ENCODE peak calls at places on chromosome 17, in ten cellular contexts. N is activated CD8-positive, alpha-beta memory T cell treated with anti-CD3 and anti-CD28 coated beads for 4 hours; I is Right ventricle myocardium inferior; L is NCI-H1092; B is activated T-helper 1 cell treated with Interleukin-2 at 50 U/mL for 16 hours; G is dermis microvascular lymphatic vessel endothelial cell; U is choroid plexus epithelial cell; P is stimulated activated naive CD8-positive, alpha-beta T cell treated with anti-CD3 and anti-CD28 coated beads, Interleukin-15, Interleukin-2, amounts not matched to agents 100 U/mL and 50 U/mL, for 24 hours; V is SK-N-MC; C is stromal cell of bone marrow. D is an unnamed sample.

GRCh38 chr17:82317394-82318168 is at the start of gene CD7:
- DNase-seq in B (peak), V (no peak), N (peak), G (no peak), P (peak), U (no peak), L (no peak), I (no peak), C (no peak), D (no peak)

GRCh38 chr17:81868674-81869220 is 2.4 kb downstream of the ARHGDIA start:
- DNase-seq in P (peak), U (peak), L (no peak), G (no peak), V (no peak), I (no peak), C (peak), B (no peak), N (no peak), D (peak)

GRCh38 chr17:1153795-1154546 is 25.8 kb downstream of the ABR start:
- DNase-seq in B (no peak), I (peak), C (peak), N (no peak), P (no peak), G (no peak), U (peak), L (peak), V (no peak), D (no peak)

GRCh38 chr17:79651751-79652150 is 40.9 kb upstream of the RBFOX3 start:
- DNase-seq in P (no peak), G (no peak), V (no peak), I (no peak), C (no peak), N (no peak), U (no peak), L (no peak), B (no peak), D (no peak)

GRCh38 chr17:42276359-42276608 is at the start of gene STAT5B:
- DNase-seq in B (peak), C (peak), P (peak), V (no peak), L (peak), U (peak), N (peak), G (no peak), I (peak), D (peak)

GRCh38 chr17:77489239-77489897 is 348.6 kb downstream of the SEC14L1 start:
- DNase-seq in N (no peak), L (no peak), C (no peak), G (no peak), U (no peak), V (no peak), P (no peak), I (peak), B (no peak), D (no peak)

GRCh38 chr17:46928472-46929261 is 5.7 kb downstream of the GOSR2 start:
- DNase-seq in I (no peak), P (no peak), C (no peak), G (no peak), B (no peak), L (no peak), U (peak), N (no peak), V (no peak), D (no peak)

GRCh38 chr17:18362509-18363020 is 785 bp downstream of the SHMT1 start:
- DNase-seq in L (no peak), B (no peak), P (peak), G (no peak), N (no peak), U (peak), I (peak), C (no peak), V (no peak), D (peak)

GRCh38 chr17:80065478-80066170 is 29.2 kb downstream of the CCDC40 start:
- DNase-seq in U (no peak), V (no peak), C (no peak), L (no peak), G (no peak), P (no peak), B (no peak), I (no peak), N (no peak), D (no peak)

GRCh38 chr17:74690409-74690825 is 22.3 kb downstream of the CD300LF start:
- DNase-seq in B (no peak), U (no peak), C (no peak), N (no peak), V (no peak), G (no peak), I (no peak), P (no peak), L (no peak), D (no peak)

D was measured in Caki2.